ENCODE peak calls at places on chromosomes 13 and 19, in eight cellular contexts. Y is pancreas; O is CD4-positive, CD25-positive, alpha-beta regulatory T cell; B is left lung; I is A549; R is right atrium auricular region; M is HepG2; H is left ventricle myocardium inferior. P is an unnamed sample.

GRCh38 chr19:289651-290538 is 1.3 kb downstream of the PLPP2 start:
- DNase-seq in M (peak), H (no peak), B (no peak), R (no peak), O (no peak), Y (peak), I (peak), P (no peak)

GRCh38 chr13:20258963-20259288 is 26.8 kb upstream of the GJB6 start:
- DNase-seq in I (no peak), H (no peak), R (no peak), B (no peak), Y (no peak), O (no peak), M (no peak), P (no peak)

GRCh38 chr19:30046522-30046921 is 104.5 kb downstream of the URI1 start:
- DNase-seq in M (no peak), R (no peak), H (no peak), I (peak), Y (no peak), B (no peak), O (peak), P (no peak)

GRCh38 chr19:51380379-51380778 is 7.4 kb downstream of the LIM2 start:
- DNase-seq in B (no peak), H (no peak), I (no peak), O (no peak), Y (no peak), M (no peak), R (no peak), P (no peak)

GRCh38 chr19:19064098-19064722 is 416 bp downstream of the SLC25A42 start:
- DNase-seq in H (no peak), I (peak), B (no peak), O (no peak), M (no peak), Y (no peak), R (no peak), P (no peak)

GRCh38 chr19:45346449-45346848 is 5.9 kb downstream of the KLC3 start:
- DNase-seq in R (no peak), I (no peak), M (peak), B (no peak), O (no peak), Y (no peak), H (no peak), P (no peak)

GRCh38 chr13:42617262-42617661 is 43.3 kb downstream of the TNFSF11 start:
- DNase-seq in M (no peak), I (no peak), Y (no peak), B (no peak), O (no peak), H (no peak), R (no peak), P (no peak)

GRCh38 chr19:1408300-1409203 is 1.2 kb downstream of the DAZAP1 start:
- DNase-seq in O (peak), M (no peak), H (peak), R (no peak), I (no peak), Y (peak), B (peak), P (no peak)

GRCh38 chr13:32209670-32210069 is 105.5 kb downstream of the ZAR1L start:
- DNase-seq in R (no peak), Y (no peak), H (no peak), O (no peak), B (no peak), M (no peak), I (no peak), P (no peak)

GRCh38 chr13:71729441-71729840 is 137.6 kb downstream of the DACH1 start:
- DNase-seq in I (no peak), O (no peak), R (no peak), M (no peak), Y (no peak), H (no peak), B (no peak), P (no peak)
- H3K4me3 ChIP-seq in I (no peak), O (no peak), R (no peak), M (no peak), Y (no peak), H (no peak), B (no peak), P (no peak)

GRCh38 chr13:111212517-111212873 is 97.4 kb downstream of the ARHGEF7 start:
- DNase-seq in I (no peak), O (no peak), Y (no peak), B (no peak), R (no peak), H (no peak), M (no peak), P (no peak)
- H3K27ac ChIP-seq in I (no peak), O (no peak), Y (no peak), B (no peak), R (no peak), H (peak), M (no peak), P (peak)

GRCh38 chr19:49064029-49064629 is 489 bp downstream of the NTF4 start:
- DNase-seq in M (no peak), O (no peak), Y (no peak), I (no peak), H (no peak), B (no peak), R (no peak), P (no peak)
- H3K4me3 ChIP-seq in M (peak), O (no peak), Y (no peak), I (peak), H (no peak), B (peak), R (no peak), P (no peak)

GRCh38 chr19:16085115-16085514 is 8.8 kb downstream of the TPM4 start:
- DNase-seq in Y (no peak), M (no peak), I (no peak), O (no peak), H (no peak), B (peak), R (no peak), P (no peak)
- H3K27ac ChIP-seq in Y (no peak), M (peak), I (peak), O (peak), H (no peak), B (peak), R (no peak), P (peak)

DNA sequence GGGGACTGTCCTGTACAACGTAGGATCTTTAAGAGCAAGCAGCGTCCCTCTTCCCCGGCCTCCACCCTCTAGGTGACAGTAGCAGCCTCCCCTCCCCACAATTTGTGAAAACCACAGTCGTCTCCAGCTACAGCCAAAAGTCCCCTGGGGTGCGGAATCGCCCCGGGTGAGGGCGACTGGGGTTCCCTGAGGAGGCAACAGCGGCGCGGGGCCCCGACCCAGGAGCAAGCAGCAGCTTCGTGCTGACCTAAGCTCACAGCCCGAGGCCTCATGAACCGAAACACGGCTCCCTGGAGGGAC is 322 bp downstream of the ZNF558 start:
- DNase-seq in I (no peak), H (no peak), M (no peak), R (no peak), O (no peak), Y (no peak), B (no peak), P (no peak)
- H3K4me3 ChIP-seq in I (peak), H (peak), M (peak), R (peak), O (peak), Y (peak), B (peak), P (peak)

DNA sequence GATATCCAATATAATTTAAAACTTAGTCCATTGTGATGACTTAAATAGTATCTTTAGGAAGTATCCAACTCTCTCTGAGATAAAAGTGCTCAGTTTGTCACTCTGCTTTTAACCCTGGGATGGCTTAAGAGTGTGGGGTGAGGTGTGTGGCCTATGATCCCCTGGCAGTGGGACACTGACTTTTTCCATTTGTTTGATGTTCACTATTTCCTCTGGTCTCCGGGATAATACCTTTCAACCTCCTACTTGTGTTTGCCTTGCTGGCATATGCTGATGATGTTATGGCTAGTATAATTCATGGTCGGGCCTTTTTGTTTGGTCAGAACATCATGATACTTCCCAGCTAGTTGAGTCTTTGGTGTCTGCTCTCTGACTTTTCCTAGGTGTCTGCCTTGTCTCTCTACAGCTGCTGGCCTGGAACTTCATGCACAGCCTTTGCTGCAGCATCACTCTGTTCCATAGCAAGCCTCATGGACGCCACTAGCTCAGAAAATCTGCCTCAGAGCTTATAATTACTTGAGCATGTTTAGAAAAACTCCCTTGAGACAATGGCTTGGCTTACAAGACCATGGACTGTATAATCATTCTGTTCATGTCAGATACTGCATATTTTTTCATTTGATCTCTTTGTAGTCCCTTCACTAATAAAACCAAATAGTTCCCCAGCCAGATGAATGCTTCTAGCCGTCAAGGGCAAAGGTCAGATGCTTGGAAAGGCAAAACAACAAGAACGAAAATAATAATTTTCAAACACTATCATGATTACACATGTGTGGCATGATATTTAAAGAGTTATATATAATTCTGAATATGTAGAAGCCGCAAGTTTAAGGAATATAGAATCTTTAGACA is 75.2 kb downstream of the WDFY2 start:
- DNase-seq in B (no peak), I (no peak), O (no peak), H (no peak), R (no peak), M (peak), Y (no peak), P (no peak)
- H3K27ac ChIP-seq in B (no peak), I (no peak), O (no peak), H (no peak), R (no peak), M (peak), Y (no peak), P (no peak)